ENCODE peak calls at places on chromosomes 11 and 22, in four cellular contexts. J is coronary artery, Y is nephron progenitor cell, B is neuronal stem cell. Q is an unnamed sample.
A peak's percentile ranks its signal among the peaks of the same experiment; 100 is the strongest.

GRCh38 chr11:72676874-72677341 is 2.7 kb upstream of the PDE2A start:
- DNase-seq in J (no peak), Y (peak; percentile 98), B (peak; percentile 76), Q (no peak)

GRCh38 chr11:3122775-3123201 is 42.3 kb downstream of the OSBPL5 start:
- DNase-seq in J (peak; percentile 63), Y (no peak), B (no peak), Q (peak; percentile 58)

GRCh38 chr11:122853971-122854446 is 15.7 kb downstream of the CRTAM start:
- DNase-seq in J (no peak), Y (peak; percentile 58), B (peak; percentile 65), Q (no peak)

GRCh38 chr22:44217346-44217745 is 36.6 kb downstream of the PARVG start:
- DNase-seq in J (no peak), Y (no peak), B (no peak), Q (no peak)

GRCh38 chr11:110059706-110060430 is 33.3 kb upstream of the ZC3H12C start:
- DNase-seq in J (no peak), Y (no peak), B (no peak), Q (no peak)

GRCh38 chr11:10503217-10503616 is 37.8 kb downstream of the RNF141 start:
- DNase-seq in J (no peak), Y (no peak), B (no peak), Q (no peak)

GRCh38 chr11:113114452-113115027 is 153.3 kb downstream of the NCAM1 start:
- DNase-seq in J (no peak), Y (peak; percentile 51), B (peak; percentile 20), Q (no peak)

GRCh38 chr11:35539781-35540281 is 14.4 kb upstream of the PAMR1 start:
- DNase-seq in J (no peak), Y (no peak), B (no peak), Q (no peak)

GRCh38 chr11:10017050-10017449 is 277.0 kb downstream of the SBF2 start:
- DNase-seq in J (no peak), Y (no peak), B (no peak), Q (no peak)

GRCh38 chr11:67345949-67346819 is 7.2 kb downstream of the POLD4 start:
- DNase-seq in J (no peak), Y (no peak), B (no peak), Q (no peak)